ENCODE peak calls at places on chromosomes 5 and 9, in five cellular contexts. J, E, B, F and L are unnamed samples.

GRCh38 chr9:4674783-4675182 is 4.6 kb upstream of the CDC37L1 start:
- DNase-seq in J (no peak), F (peak; percentile 34), E (no peak), B (no peak), L (peak; percentile 49)

GRCh38 chr5:73093943-73094342 is 26.4 kb upstream of the TMEM171 start:
- DNase-seq in J (no peak), B (no peak), F (no peak), E (no peak), L (peak; percentile 49)

GRCh38 chr9:81588148-81588874 is 101.0 kb downstream of the TLE1 start:
- DNase-seq in E (no peak), F (peak; percentile 99), J (no peak), B (no peak), L (peak; percentile 93)

GRCh38 chr9:70398145-70398556 is 16.3 kb downstream of the KLF9 start:
- DNase-seq in E (peak; percentile 55), B (peak; percentile 20), J (no peak), F (no peak), L (no peak)

GRCh38 chr9:118503236-118503635 is 799.0 kb downstream of the TLR4 start:
- DNase-seq in F (no peak), B (no peak), J (no peak), E (no peak), L (no peak)

GRCh38 chr9:113564804-113565237 is 101.3 kb downstream of the RGS3 start:
- DNase-seq in B (peak; percentile 29), E (no peak), F (no peak), J (peak; percentile 68), L (no peak)

GRCh38 chr5:122192883-122193496 is 63.6 kb downstream of the ZNF474 start:
- DNase-seq in F (peak; percentile 44), E (peak; percentile 11), B (peak; percentile 42), J (no peak), L (peak; percentile 34)

GRCh38 chr9:7315746-7316457 is 483.7 kb downstream of the DMAC1 start:
- DNase-seq in F (no peak), J (no peak), E (no peak), B (no peak), L (no peak)

GRCh38 chr5:91929522-91929817 is 546.4 kb upstream of the ARRDC3 start:
- DNase-seq in B (no peak), E (no peak), F (no peak), J (no peak), L (no peak)

GRCh38 chr9:115008536-115008935 is 78.1 kb upstream of the TNFSF8 start:
- DNase-seq in J (no peak), E (no peak), B (no peak), F (no peak), L (peak; percentile 33)

GRCh38 chr5:78621269-78621871 is 27.2 kb downstream of the LHFPL2 start:
- DNase-seq in J (no peak), E (no peak), F (no peak), B (no peak), L (peak; percentile 23)

GRCh38 chr5:131042021-131042789 is 122.9 kb downstream of the HINT1 start:
- DNase-seq in B (no peak), E (no peak), F (peak; percentile 42), J (no peak), L (no peak)

GRCh38 chr5:152556779-152557178 is 151.7 kb upstream of the NMUR2 start:
- DNase-seq in E (no peak), F (no peak), J (no peak), B (no peak), L (no peak)

GRCh38 chr5:176466245-176466871 is 18.2 kb downstream of the FAF2 start:
- DNase-seq in J (no peak), B (no peak), E (no peak), F (peak; percentile 56), L (no peak)

GRCh38 chr5:115375922-115376321 is 79.5 kb upstream of the CCDC112 start:
- DNase-seq in B (no peak), E (no peak), J (no peak), F (peak; percentile 4), L (no peak)

GRCh38 chr9:2729721-2730120 is 12.4 kb downstream of the KCNV2 start:
- DNase-seq in B (no peak), J (no peak), E (no peak), F (no peak), L (no peak)

GRCh38 chr5:173637340-173637739 is 20.9 kb upstream of the BOD1 start:
- DNase-seq in J (no peak), F (no peak), E (no peak), B (no peak), L (no peak)

GRCh38 chr9:123637940-123638634 is 282.1 kb downstream of the CRB2 start:
- DNase-seq in B (no peak), F (no peak), J (no peak), E (peak; percentile 75), L (no peak)

GRCh38 chr9:104968025-104968982 is 40.3 kb upstream of the ABCA1 start:
- DNase-seq in B (peak; percentile 86), F (peak; percentile 74), E (no peak), J (peak; percentile 92), L (peak; percentile 86)

GRCh38 chr9:91056917-91057316 is 255.3 kb downstream of the SYK start:
- DNase-seq in B (no peak), J (no peak), E (no peak), F (no peak), L (no peak)

GRCh38 chr9:120587357-120587756 is 7.4 kb upstream of the CDK5RAP2 start:
- DNase-seq in F (no peak), J (no peak), E (no peak), B (no peak), L (no peak)

GRCh38 chr5:34511915-34512314 is 144.2 kb upstream of the RAI14 start:
- DNase-seq in E (no peak), F (no peak), J (no peak), B (no peak), L (no peak)

GRCh38 chr5:168765220-168766037 is 186.3 kb upstream of the PANK3 start:
- DNase-seq in E (no peak), F (no peak), B (no peak), J (no peak), L (no peak)

GRCh38 chr9:129197978-129198736 is 20.1 kb upstream of the IER5L start:
- DNase-seq in F (no peak), J (no peak), E (no peak), B (no peak), L (no peak)

GRCh38 chr5:149632311-149633251 is 51.3 kb downstream of the ARHGEF37 start:
- DNase-seq in B (peak; percentile 85), E (no peak), F (no peak), J (peak; percentile 53), L (peak; percentile 34)

GRCh38 chr5:52928664-52929063 is 60.5 kb upstream of the ITGA2 start:
- DNase-seq in F (no peak), E (no peak), J (no peak), B (no peak), L (no peak)

GRCh38 chr5:136458481-136458880 is 93.1 kb upstream of the TRPC7 start:
- DNase-seq in F (no peak), E (no peak), J (no peak), B (no peak), L (no peak)

GRCh38 chr5:168365581-168366081 is 74.2 kb downstream of the WWC1 start:
- DNase-seq in E (no peak), B (no peak), F (peak; percentile 28), J (peak; percentile 67), L (no peak)

GRCh38 chr5:42759456-42759855 is 2.8 kb downstream of the CCDC152 start:
- DNase-seq in B (no peak), E (no peak), J (no peak), F (no peak), L (no peak)

GRCh38 chr9:21931428-21931827 is 62.8 kb downstream of the CDKN2A start:
- DNase-seq in J (no peak), E (no peak), B (no peak), F (no peak), L (no peak)

GRCh38 chr5:160270704-160271103 is 41.4 kb downstream of the FABP6 start:
- DNase-seq in B (no peak), E (no peak), F (no peak), J (no peak), L (no peak)

GRCh38 chr5:180334751-180335613 is 18.2 kb downstream of the GFPT2 start:
- DNase-seq in F (no peak), B (no peak), E (no peak), J (no peak), L (no peak)

GRCh38 chr9:111456536-111456935 is 27.6 kb downstream of the ECPAS start:
- DNase-seq in F (no peak), E (no peak), B (no peak), J (no peak), L (no peak)

GRCh38 chr5:8884029-8884428 is 661.8 kb downstream of the SEMA5A start:
- DNase-seq in B (no peak), E (no peak), F (no peak), J (no peak), L (no peak)
- TF ChIP-seq KDM1A in B (no peak), E (no peak), F (no peak), J (no peak), L (no peak)

DNA sequence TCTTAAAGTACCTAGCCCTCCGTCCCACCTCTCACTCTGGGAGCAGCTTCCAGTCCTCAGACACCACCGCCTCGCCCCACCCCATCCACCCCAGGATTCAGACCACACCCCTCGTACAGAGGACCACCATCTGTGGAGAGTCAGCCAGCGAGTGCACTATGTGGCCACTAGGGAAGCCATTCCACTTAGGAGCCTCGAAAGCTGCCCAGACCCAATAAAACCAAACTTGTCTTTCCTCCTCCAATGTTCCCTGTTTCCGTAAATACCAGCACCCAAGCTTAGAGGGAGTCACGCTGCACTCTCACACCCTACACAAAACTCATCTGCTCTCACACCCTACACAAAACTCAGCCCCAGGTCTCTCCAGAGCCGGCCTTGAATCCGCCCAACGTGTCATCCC is 1.9 kb downstream of the GCNT4 start:
- DNase-seq in F (peak; percentile 30), E (no peak), J (peak; percentile 67), B (peak; percentile 39), L (peak; percentile 58)
- TF ChIP-seq CTCF in F (no peak), E (peak; percentile 23), J (peak; percentile 60), B (peak; percentile 28), L (no peak)

GRCh38 chr5:139745121-139745799 is 50.3 kb upstream of the PSD2 start:
- DNase-seq in E (no peak), B (peak; percentile 76), J (peak; percentile 69), F (no peak), L (peak; percentile 75)

GRCh38 chr5:139746691-139747582 is 48.7 kb upstream of the PSD2 start:
- DNase-seq in J (peak; percentile 75), B (peak; percentile 47), F (no peak), E (peak; percentile 66), L (no peak)

GRCh38 chr5:139744471-139745120 is 51.0 kb upstream of the PSD2 start:
- DNase-seq in F (no peak), J (no peak), E (no peak), B (no peak), L (no peak)

GRCh38 chr5:139747583-139748504 is 47.8 kb upstream of the PSD2 start:
- DNase-seq in F (no peak), J (peak; percentile 77), B (peak; percentile 74), E (no peak), L (no peak)

GRCh38 chr5:139745800-139746690 is 49.6 kb upstream of the PSD2 start:
- DNase-seq in J (peak; percentile 89), B (peak; percentile 94), E (no peak), F (peak; percentile 85), L (peak; percentile 85)
- TF ChIP-seq KDM1A in J (no peak), B (no peak), E (no peak), F (no peak), L (no peak)

DNA sequence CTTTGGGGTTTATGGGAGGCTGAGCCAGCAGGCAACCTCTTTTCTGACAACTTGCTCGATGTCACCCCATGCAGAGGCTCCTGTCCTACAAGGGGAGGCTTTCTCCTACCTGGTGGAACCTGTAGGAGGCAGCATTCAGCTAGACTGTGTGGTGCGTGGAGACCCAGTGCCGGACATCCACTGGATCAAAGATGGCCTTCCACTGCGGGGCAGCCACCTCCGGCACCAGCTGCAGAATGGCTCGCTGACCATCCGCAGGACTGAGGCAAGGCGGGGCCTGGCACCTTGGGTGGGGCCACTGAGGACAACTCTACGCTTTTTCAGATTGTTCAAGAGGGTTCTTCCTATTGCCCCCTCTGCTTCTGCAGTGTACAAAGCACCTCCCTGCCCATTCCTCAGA is 36.1 kb upstream of the ASS1 start:
- DNase-seq in F (no peak), J (no peak), E (no peak), B (no peak), L (no peak)
- TF ChIP-seq CTCF in F (peak; percentile 26), J (peak; percentile 8), E (no peak), B (peak; percentile 22), L (no peak)